ENCODE peak calls at places on chromosomes 4 and X, in seven cellular contexts. F is SK-N-SH, T is GM12878, L is transverse colon, V is ovary, I is stomach, J is A549. Z is an unnamed sample. For H3K4me1, the result is how much of the 10 kb centered on the place peaks cover.

GRCh38 chrX:127038065-127038464 is 218.5 kb downstream of the PRR32 start:
- DNase-seq in V (no peak), J (no peak), L (no peak), I (no peak), T (no peak), F (no peak), Z (no peak)

GRCh38 chr4:76105652-76106051 is 31.1 kb downstream of the ART3 start:
- DNase-seq in I (no peak), J (no peak), T (no peak), L (no peak), F (no peak), V (no peak), Z (no peak)

GRCh38 chrX:40719218-40719617 is 16.1 kb downstream of the MED14 start:
- DNase-seq in L (no peak), F (no peak), T (no peak), V (no peak), J (no peak), I (no peak), Z (no peak)

GRCh38 chr4:173411106-173411703 is 12.3 kb upstream of the SCRG1 start:
- DNase-seq in J (no peak), L (no peak), T (no peak), F (no peak), V (no peak), I (no peak), Z (no peak)

GRCh38 chr4:134001057-134001456 is 200.5 kb downstream of the PABPC4L start:
- DNase-seq in J (no peak), F (no peak), L (no peak), T (no peak), I (no peak), V (no peak), Z (no peak)

GRCh38 chr4:176945314-176945713 is 152.6 kb upstream of the VEGFC start:
- DNase-seq in F (no peak), J (no peak), V (no peak), I (no peak), L (no peak), T (no peak), Z (no peak)

GRCh38 chr4:141571368-141571767 is 65.0 kb upstream of the IL15 start:
- DNase-seq in T (no peak), L (no peak), V (no peak), I (no peak), F (no peak), J (peak), Z (no peak)

GRCh38 chr4:96766359-96766758 is 926.5 kb downstream of the PDHA2 start:
- DNase-seq in F (no peak), T (no peak), J (no peak), I (no peak), L (no peak), V (no peak), Z (no peak)

GRCh38 chr4:185256444-185256843 is 47.0 kb downstream of the SNX25 start:
- DNase-seq in T (no peak), F (no peak), I (no peak), V (no peak), J (no peak), L (no peak), Z (no peak)

GRCh38 chr4:67668315-67668714 is 32.6 kb downstream of the UBA6 start:
- DNase-seq in V (no peak), I (no peak), J (no peak), T (no peak), F (no peak), L (no peak), Z (no peak)

GRCh38 chr4:13907255-13907751 is 279.8 kb upstream of the BOD1L1 start:
- DNase-seq in L (no peak), T (no peak), J (peak), I (no peak), V (no peak), F (no peak), Z (peak)

GRCh38 chr4:150501019-150501727 is 80.8 kb upstream of the MAB21L2 start:
- DNase-seq in V (no peak), L (no peak), J (peak), I (no peak), F (no peak), T (no peak), Z (no peak)

GRCh38 chr4:24763631-24764302 is 31.6 kb upstream of the SOD3 start:
- DNase-seq in J (no peak), F (no peak), I (no peak), T (no peak), L (no peak), V (no peak), Z (peak)

GRCh38 chr4:80610845-80611244 is 275.3 kb downstream of the CFAP299 start:
- DNase-seq in I (no peak), L (no peak), J (no peak), F (no peak), V (no peak), T (peak), Z (no peak)

GRCh38 chr4:171846232-171846631 is 33.0 kb downstream of the GALNTL6 start:
- DNase-seq in F (peak), J (no peak), I (peak), V (no peak), L (peak), T (no peak), Z (no peak)

GRCh38 chr4:168805341-168805740 is 204.7 kb downstream of the CBR4 start:
- DNase-seq in L (no peak), V (no peak), J (no peak), T (no peak), I (no peak), F (no peak), Z (no peak)

GRCh38 chr4:150348079-150348478 is 233.9 kb upstream of the MAB21L2 start:
- DNase-seq in F (no peak), J (no peak), V (no peak), L (no peak), I (no peak), T (no peak), Z (no peak)

GRCh38 chr4:101282076-101282844 is 65.1 kb downstream of the PPP3CA start:
- DNase-seq in F (no peak), L (no peak), T (no peak), V (no peak), J (no peak), I (peak), Z (no peak)

GRCh38 chrX:372856-373640 is 13.7 kb downstream of the PPP2R3B start:
- DNase-seq in I (no peak), J (no peak), V (no peak), L (no peak), F (no peak), T (no peak), Z (no peak)

GRCh38 chr4:173257732-173258717 is 76.1 kb downstream of the HMGB2 start:
- DNase-seq in L (peak), F (peak), J (peak), V (peak), T (no peak), I (peak), Z (no peak)

GRCh38 chr4:139208404-139208945 is 31.5 kb upstream of the ELF2 start:
- DNase-seq in I (no peak), J (no peak), T (no peak), L (no peak), F (no peak), V (no peak), Z (no peak)

GRCh38 chr4:141077611-141078225 is 55.6 kb downstream of the RNF150 start:
- DNase-seq in V (no peak), L (no peak), F (no peak), T (no peak), J (no peak), I (no peak), Z (no peak)

GRCh38 chrX:39677987-39678840 is 419.5 kb downstream of the BCOR start:
- DNase-seq in I (no peak), J (no peak), V (no peak), F (no peak), T (no peak), L (no peak), Z (no peak)

GRCh38 chr4:4694296-4694772 is 152.5 kb upstream of the STX18 start:
- DNase-seq in L (no peak), T (no peak), F (peak), V (peak), J (peak), I (no peak), Z (no peak)

GRCh38 chrX:39560285-39560684 is 537.5 kb downstream of the BCOR start:
- DNase-seq in F (no peak), V (no peak), T (no peak), L (no peak), J (no peak), I (no peak), Z (no peak)

GRCh38 chr4:139973015-139973414 is 181.0 kb downstream of the MAML3 start:
- DNase-seq in I (no peak), L (no peak), T (no peak), V (no peak), J (no peak), F (no peak), Z (no peak)

GRCh38 chrX:24890677-24891076 is 125.1 kb downstream of the ARX start:
- DNase-seq in F (no peak), J (no peak), T (no peak), I (no peak), V (no peak), L (no peak), Z (no peak)

GRCh38 chrX:12548746-12549145 is 242.5 kb upstream of the PRPS2 start:
- DNase-seq in J (no peak), L (no peak), T (no peak), I (no peak), F (no peak), V (no peak), Z (no peak)

GRCh38 chr4:26780524-26780923 is 80.1 kb upstream of the STIM2 start:
- DNase-seq in L (no peak), I (no peak), J (no peak), F (no peak), V (no peak), T (no peak), Z (no peak)

GRCh38 chr4:1870328-1870577 is 940 bp upstream of the NSD2 start:
- DNase-seq in L (peak), V (peak), I (peak), J (peak), F (peak), T (no peak), Z (peak)

GRCh38 chrX:100410083-100410590 is at the start of gene PCDH19:
- DNase-seq in I (peak), T (no peak), V (peak), L (peak), J (peak), F (peak), Z (no peak)

DNA sequence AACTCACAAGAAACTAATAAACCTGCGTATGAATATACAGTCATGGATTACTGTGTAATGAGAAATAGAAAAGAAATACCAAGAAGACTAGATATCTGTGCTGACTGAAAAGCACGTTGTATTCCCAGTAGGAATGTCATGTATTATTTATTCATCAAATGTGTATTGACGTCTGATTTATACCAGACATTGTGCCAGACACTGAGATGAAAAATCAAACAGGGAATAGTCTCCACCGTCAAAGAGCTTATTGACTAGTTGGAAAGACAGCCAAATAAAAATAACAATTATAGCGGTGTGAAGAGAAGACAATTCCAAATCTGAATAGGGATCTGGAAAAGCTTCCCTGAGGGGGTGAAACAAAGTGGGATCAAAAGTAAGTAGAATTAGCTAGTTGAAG is 687.6 kb downstream of the C4orf33 start:
- DNase-seq in F (no peak), L (no peak), T (no peak), I (no peak), V (no peak), J (no peak), Z (no peak)
- TF ChIP-seq EP300 in F (no peak), L (no peak), T (no peak), I (no peak), V (no peak), J (no peak), Z (no peak)

GRCh38 chrX:135625995-135626394 is 87.4 kb upstream of the CT45A1 start:
- DNase-seq in V (no peak), I (no peak), T (no peak), L (no peak), J (no peak), F (peak), Z (no peak)
- H3K4me1 ChIP-seq in V (under half), I (under half), T (under half), L (under half), J (under half), F (under half), Z (under half)

DNA sequence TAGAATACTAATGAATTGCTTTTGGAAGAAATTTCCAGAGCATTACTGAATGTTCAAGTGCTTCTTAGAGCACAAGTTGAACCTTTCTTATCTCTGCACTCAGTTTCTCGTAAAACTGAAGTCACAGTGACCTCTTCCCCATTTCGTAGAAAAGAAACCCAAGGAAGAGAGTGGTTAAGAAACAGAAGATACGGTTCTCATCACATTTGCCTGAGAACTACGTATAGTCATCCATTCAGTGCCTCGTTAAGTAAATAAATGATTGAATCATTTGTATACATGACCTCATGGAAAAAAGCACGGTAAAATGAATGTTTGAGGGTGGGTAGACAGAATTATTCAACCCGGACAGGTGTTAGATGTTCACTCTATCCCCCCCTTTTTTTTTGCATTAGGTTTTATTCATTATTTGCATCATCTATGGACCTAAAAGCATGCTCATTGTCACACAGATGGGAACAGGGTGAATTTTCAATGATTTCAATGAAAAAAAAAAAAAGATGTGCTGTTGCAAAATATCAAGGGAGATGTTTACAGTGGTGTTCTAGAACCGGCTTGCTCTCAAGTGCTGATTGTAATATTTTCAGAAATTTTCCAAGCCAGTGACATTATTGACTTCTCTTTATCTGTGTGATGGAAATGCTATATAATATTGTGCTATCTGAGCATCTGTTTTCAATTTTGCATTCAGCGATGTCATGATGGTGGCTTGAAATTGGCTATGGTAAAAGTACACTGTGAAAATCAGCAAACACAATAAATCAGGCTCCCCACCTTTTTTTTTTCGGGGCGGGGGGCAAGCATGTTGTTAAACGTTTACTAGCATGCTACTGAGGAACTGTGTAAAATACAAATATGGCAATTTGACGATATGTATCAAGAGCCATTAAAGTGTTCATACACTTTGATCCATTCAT is 4.3 kb downstream of the RHOH start:
- DNase-seq in L (no peak), V (no peak), T (no peak), F (peak), I (no peak), J (no peak), Z (no peak)
- TF ChIP-seq EP300 in L (no peak), V (no peak), T (peak), F (peak), I (no peak), J (no peak), Z (no peak)

GRCh38 chr4:43339435-43339834 is 446.9 kb downstream of the GRXCR1 start:
- DNase-seq in T (no peak), F (no peak), I (no peak), J (no peak), L (no peak), V (no peak), Z (no peak)
- H3K4me1 ChIP-seq in T (under half), F (under half), I (under half), J (under half), L (under half), V (under half), Z (under half)

DNA sequence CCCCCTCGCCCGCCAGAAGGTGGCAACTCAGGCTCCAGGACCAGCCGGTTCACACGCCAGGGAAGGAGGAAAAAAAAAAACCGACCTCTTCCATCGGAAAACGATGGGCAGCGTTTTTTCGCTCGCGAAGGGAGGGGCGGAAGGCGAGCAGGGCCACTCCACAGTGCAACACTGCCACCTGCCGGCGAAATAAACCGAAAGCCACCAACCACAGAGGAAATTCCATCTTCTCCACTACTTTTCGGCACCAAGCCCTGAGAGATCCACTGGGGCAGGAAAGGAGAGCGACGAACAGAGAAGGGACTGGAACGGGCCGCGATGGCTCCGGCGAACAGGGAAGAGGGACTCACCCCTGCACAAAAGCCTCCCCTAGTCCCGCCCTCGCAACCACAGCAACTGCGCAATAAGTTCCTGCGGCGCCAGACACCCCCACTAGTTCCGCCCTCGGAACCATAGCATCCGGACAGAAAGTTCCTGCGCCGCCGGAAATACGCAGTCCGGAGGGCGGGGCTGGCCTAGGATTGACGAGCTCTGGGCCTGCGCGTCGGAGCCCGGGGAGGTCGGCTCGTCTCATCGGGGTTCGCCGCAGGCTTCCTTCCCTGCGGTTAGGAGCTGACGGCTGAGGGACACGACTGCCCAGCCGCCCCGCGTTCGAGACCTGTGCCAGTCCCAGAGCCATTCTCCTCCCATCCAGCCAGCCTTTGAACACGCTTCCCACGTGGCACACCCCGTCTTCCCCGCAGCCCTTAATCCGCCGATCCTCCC is 23.4 kb downstream of the FAM156A start:
- DNase-seq in F (peak), I (peak), V (peak), L (peak), J (peak), T (peak), Z (peak)
- TF ChIP-seq EP300 in F (peak), I (peak), V (no peak), L (no peak), J (no peak), T (peak), Z (no peak)

GRCh38 chr4:123826896-123827295 is 430.3 kb downstream of the SPRY1 start:
- DNase-seq in F (no peak), I (no peak), J (no peak), V (no peak), T (no peak), L (no peak), Z (no peak)
- H3K4me1 ChIP-seq in F (under half), I (under half), J (under half), V (under half), T (under half), L (under half), Z (under half)

Z was measured in esophagus muscularis mucosa.